ENCODE peak calls at places on chromosomes 13 and 19, in four cellular contexts. V is OCI-LY7, E is transverse colon, K is mammary epithelial cell. A is an unnamed sample.

GRCh38 chr19:31340059-31341025 is 8.9 kb downstream of the TSHZ3 start:
- DNase-seq in V (peak; percentile 57), K (peak; percentile 54), E (no peak), A (no peak)

GRCh38 chr19:18895828-18896341 is at the start of gene CERS1:
- DNase-seq in V (no peak), E (no peak), K (no peak), A (no peak)

GRCh38 chr13:79541426-79542049 is 60.6 kb downstream of the NDFIP2 start:
- DNase-seq in V (peak; percentile 61), K (peak; percentile 42), E (no peak), A (no peak)

GRCh38 chr13:114002771-114003321 is 29.0 kb upstream of the C13orf46 start:
- DNase-seq in V (no peak), E (no peak), K (no peak), A (no peak)

GRCh38 chr19:15640294-15640903 is at the start of gene CYP4F3:
- DNase-seq in K (peak; percentile 95), V (no peak), E (peak; percentile 96), A (no peak)

GRCh38 chr19:10226376-10227214 is 4.5 kb downstream of the S1PR2 start:
- DNase-seq in E (peak; percentile 58), K (no peak), V (no peak), A (peak; percentile 86)

GRCh38 chr13:51370116-51370515 is 30.6 kb downstream of the SERPINE3 start:
- DNase-seq in E (no peak), K (no peak), V (no peak), A (peak; percentile 41)

GRCh38 chr13:66559093-66559492 is 671.0 kb downstream of the PCDH9 start:
- DNase-seq in V (no peak), E (no peak), K (no peak), A (no peak)

GRCh38 chr13:109297628-109298027 is 488.8 kb downstream of the IRS2 start:
- DNase-seq in V (no peak), K (peak; percentile 77), E (no peak), A (peak; percentile 83)

GRCh38 chr13:98940325-98940724 is 37.5 kb downstream of the DOCK9 start:
- DNase-seq in K (no peak), V (no peak), E (no peak), A (no peak)

GRCh38 chr19:18156841-18157464 is 4.0 kb downstream of the PIK3R2 start:
- DNase-seq in V (no peak), E (peak; percentile 94), K (peak; percentile 88), A (peak; percentile 65)

GRCh38 chr13:97125810-97126738 is 96.1 kb upstream of the MBNL2 start:
- DNase-seq in V (no peak), K (peak; percentile 75), E (no peak), A (peak; percentile 52)

GRCh38 chr19:44643605-44644390 is at the start of gene PVR:
- DNase-seq in E (peak; percentile 75), K (peak; percentile 79), V (no peak), A (no peak)

GRCh38 chr13:39918837-39919236 is 263.4 kb downstream of the COG6 start:
- DNase-seq in K (peak; percentile 62), E (no peak), V (no peak), A (no peak)

GRCh38 chr13:101149735-101150380 is 266.4 kb downstream of the NALCN start:
- DNase-seq in E (no peak), V (no peak), K (peak; percentile 6), A (no peak)

GRCh38 chr13:30791354-30791921 is 56.1 kb downstream of the ALOX5AP start:
- DNase-seq in K (no peak), V (no peak), E (no peak), A (no peak)

GRCh38 chr13:26591672-26592071 is 34.2 kb downstream of the WASF3 start:
- DNase-seq in E (no peak), V (no peak), K (no peak), A (no peak)

GRCh38 chr19:8697671-8698432 is 743 bp downstream of the ACTL9 start:
- DNase-seq in K (no peak), E (no peak), V (no peak), A (no peak)

GRCh38 chr19:5987077-5987818 is 9.3 kb upstream of the RANBP3 start:
- DNase-seq in E (peak; percentile 88), K (peak; percentile 61), V (peak; percentile 79), A (peak; percentile 22)
- H3K4me3 ChIP-seq in E (peak overlapping the region; percentile 18), K (no peak overlapping the region), V (no peak overlapping the region), A (no peak overlapping the region)

GRCh38 chr19:12720296-12720695 is 3.4 kb downstream of the TNPO2 start:
- DNase-seq in K (no peak), V (no peak), E (no peak), A (no peak)
- H3K4me3 ChIP-seq in K (peak overlapping the region; percentile 79), V (peak overlapping the region; percentile 82), E (no peak overlapping the region), A (peak overlapping the region; percentile 75)

GRCh38 chr19:3362217-3362907 is 4.0 kb upstream of the NFIC start:
- DNase-seq in E (no peak), K (no peak), V (no peak), A (no peak)

GRCh38 chr19:3360494-3361383 is 5.6 kb upstream of the NFIC start:
- DNase-seq in V (peak; percentile 12), K (no peak), E (peak; percentile 74), A (no peak)

GRCh38 chr19:3363841-3364500 is 2.4 kb upstream of the NFIC start:
- DNase-seq in K (no peak), V (no peak), E (no peak), A (no peak)

GRCh38 chr19:3359850-3360493 is 6.4 kb upstream of the NFIC start:
- DNase-seq in K (no peak), E (no peak), V (peak; percentile 21), A (no peak)

GRCh38 chr19:3361384-3362216 is 4.8 kb upstream of the NFIC start:
- DNase-seq in V (no peak), E (no peak), K (no peak), A (no peak)
- H3K4me3 ChIP-seq in V (no peak overlapping the region), E (peak overlapping the region; percentile 100), K (peak overlapping the region; percentile 76), A (peak overlapping the region; percentile 77)

GRCh38 chr19:55041244-55041626 is 3.2 kb upstream of the GP6 start:
- DNase-seq in E (no peak), K (no peak), V (no peak), A (no peak)

GRCh38 chr19:55042688-55043087 is 4.6 kb upstream of the GP6 start:
- DNase-seq in E (no peak), V (no peak), K (no peak), A (no peak)

GRCh38 chr19:55042344-55042678 is 4.2 kb upstream of the GP6 start:
- DNase-seq in V (no peak), E (no peak), K (no peak), A (no peak)

GRCh38 chr19:55044286-55044685 is 6.2 kb upstream of the GP6 start:
- DNase-seq in V (no peak), E (no peak), K (no peak), A (no peak)

GRCh38 chr19:55041627-55042343 is 3.7 kb upstream of the GP6 start:
- DNase-seq in K (no peak), E (no peak), V (no peak), A (no peak)
- H3K4me3 ChIP-seq in K (no peak overlapping the region), E (no peak overlapping the region), V (no peak overlapping the region), A (no peak overlapping the region)

A was measured in skeletal muscle cell.